ENCODE peak calls at places on chromosomes 7 and 10, in eight cellular contexts. B is uterus, D is colonic mucosa, O is cardiac muscle cell, Y is AG04450, L is neural progenitor cell, X is HL-60, Z is astrocyte. E is an unnamed sample.

GRCh38 chr7:151330181-151330580 is 11.4 kb upstream of the NUB1 start:
- DNase-seq in O (no peak), X (no peak), Z (no peak), L (no peak), D (no peak), Y (no peak), B (no peak), E (no peak)

GRCh38 chr10:107277591-107277990 is 113.1 kb upstream of the SORCS1 start:
- DNase-seq in Y (no peak), L (peak), B (no peak), O (no peak), Z (no peak), X (no peak), D (no peak), E (no peak)

GRCh38 chr10:122561212-122561611 is 658 bp downstream of the DMBT1 start:
- DNase-seq in L (no peak), B (no peak), O (no peak), Y (no peak), X (no peak), D (no peak), Z (no peak), E (peak)

GRCh38 chr10:52466464-52466863 is 152.4 kb downstream of the DKK1 start:
- DNase-seq in B (no peak), Y (no peak), L (no peak), X (no peak), D (no peak), Z (no peak), O (no peak), E (no peak)

GRCh38 chr7:88217675-88218427 is 2.0 kb downstream of the SRI start:
- DNase-seq in Y (no peak), L (no peak), X (no peak), D (no peak), B (no peak), Z (peak), O (no peak), E (no peak)

GRCh38 chr10:15152556-15152955 is 15.9 kb downstream of the NMT2 start:
- DNase-seq in O (no peak), Y (no peak), X (no peak), B (no peak), D (no peak), Z (no peak), L (no peak), E (no peak)

GRCh38 chr7:30525409-30525808 is 20.8 kb upstream of the GGCT start:
- DNase-seq in L (no peak), X (no peak), O (no peak), B (no peak), Y (no peak), D (no peak), Z (no peak), E (no peak)

GRCh38 chr10:124105594-124105993 is 12.2 kb upstream of the CHST15 start:
- DNase-seq in Z (no peak), D (no peak), O (no peak), Y (no peak), X (no peak), L (no peak), B (no peak), E (peak)

GRCh38 chr7:115252461-115252860 is 330.6 kb downstream of the MDFIC start:
- DNase-seq in B (no peak), O (no peak), X (no peak), Z (no peak), D (no peak), Y (no peak), L (no peak), E (peak)

GRCh38 chr7:130272456-130273080 is 5.9 kb downstream of the CPA2 start:
- DNase-seq in L (peak), X (no peak), B (no peak), Z (no peak), O (no peak), Y (no peak), D (no peak), E (peak)

GRCh38 chr7:27346531-27347260 is 104.1 kb downstream of the EVX1 start:
- DNase-seq in B (peak), O (peak), Z (peak), L (no peak), D (peak), X (no peak), Y (peak), E (peak)

GRCh38 chr10:66180651-66181318 is 745.1 kb upstream of the LRRTM3 start:
- DNase-seq in Z (peak), Y (peak), B (no peak), D (peak), L (peak), X (peak), O (peak), E (peak)

GRCh38 chr7:118153551-118154177 is 30.3 kb upstream of the LSM8 start:
- DNase-seq in B (no peak), D (peak), Y (no peak), X (peak), Z (no peak), O (peak), L (peak), E (peak)

GRCh38 chr10:104580321-104580720 is 60.8 kb upstream of the SORCS3 start:
- DNase-seq in Y (no peak), L (no peak), B (no peak), D (no peak), Z (peak), O (peak), X (no peak), E (peak)

GRCh38 chr10:127904931-127905622 is 1.8 kb upstream of the PTPRE start:
- DNase-seq in L (no peak), X (no peak), D (no peak), Z (no peak), O (no peak), Y (no peak), B (no peak), E (no peak)

GRCh38 chr10:127908106-127908957 is 1.4 kb downstream of the PTPRE start:
- DNase-seq in O (peak), L (no peak), B (no peak), Y (no peak), Z (peak), X (no peak), D (no peak), E (peak)

GRCh38 chr10:127905623-127906261 is 1.2 kb upstream of the PTPRE start:
- DNase-seq in Z (no peak), B (no peak), Y (no peak), L (no peak), D (no peak), X (no peak), O (no peak), E (no peak)

GRCh38 chr10:127907411-127908105 is 655 bp downstream of the PTPRE start:
- DNase-seq in O (peak), L (no peak), D (peak), B (no peak), Y (no peak), Z (peak), X (no peak), E (no peak)

GRCh38 chr10:127906548-127907377 is at the start of gene PTPRE:
- DNase-seq in Y (no peak), L (peak), X (peak), D (peak), Z (no peak), B (no peak), O (peak), E (peak)
- H3K4me3 ChIP-seq in Y (no peak), L (peak), X (peak), D (peak), Z (peak), B (peak), O (peak), E (peak)

GRCh38 chr10:69883256-69883655 is 81.5 kb downstream of the COL13A1 start:
- DNase-seq in L (no peak), B (no peak), Z (no peak), Y (no peak), D (peak), X (no peak), O (no peak), E (peak)
- TF ChIP-seq CTCF in L (peak), B (no peak), Z (no peak), Y (no peak), D (peak), X (no peak), O (no peak), E (peak)

DNA sequence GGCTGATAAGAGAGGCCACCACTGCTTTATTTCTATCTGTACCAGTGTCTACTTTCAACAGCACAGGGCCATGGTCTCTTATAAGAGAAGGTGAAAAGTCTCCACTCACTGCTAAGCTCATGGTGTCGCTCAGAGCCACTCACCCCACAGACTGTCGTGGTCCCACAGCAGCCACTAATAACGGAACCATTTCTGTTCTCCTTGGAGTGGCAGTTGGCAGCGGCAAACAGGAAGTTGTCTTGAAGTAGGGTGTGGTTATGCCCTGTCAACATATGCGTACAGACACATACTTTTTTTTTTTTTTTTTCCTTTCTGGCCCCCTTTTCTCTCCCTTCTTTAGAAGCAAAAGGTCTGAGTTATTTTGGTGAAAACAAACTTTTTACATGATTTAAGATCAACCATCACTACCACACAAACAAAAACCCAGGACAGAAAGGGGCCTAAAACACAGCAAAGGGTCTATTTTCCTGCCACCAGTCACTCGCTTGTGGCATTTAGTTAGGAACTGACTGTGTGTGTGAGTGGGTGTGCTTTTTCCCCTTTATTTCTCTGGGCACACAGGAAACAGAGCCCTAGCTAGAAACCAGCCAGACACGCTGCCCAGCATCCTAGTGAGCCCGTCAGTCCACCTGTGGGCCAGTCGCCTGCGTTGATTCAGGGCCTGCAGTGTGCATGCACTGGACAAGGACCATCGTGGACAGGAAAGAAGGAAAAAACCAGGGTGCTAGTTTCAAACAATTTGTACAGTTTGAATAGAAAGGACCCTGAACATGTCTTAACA is 96.7 kb upstream of the EFCAB10 start:
- DNase-seq in Y (no peak), B (no peak), O (no peak), Z (no peak), L (no peak), X (peak), D (peak), E (peak)
- H3K4me3 ChIP-seq in Y (no peak), B (peak), O (no peak), Z (no peak), L (no peak), X (peak), D (peak), E (no peak)

GRCh38 chr7:148485618-148486017 is 104.9 kb upstream of the C7orf33 start:
- DNase-seq in L (no peak), Y (no peak), Z (no peak), B (no peak), O (no peak), D (peak), X (no peak), E (peak)
- TF ChIP-seq CTCF in L (no peak), Y (no peak), Z (no peak), B (no peak), O (no peak), D (no peak), X (no peak), E (no peak)

GRCh38 chr10:117542706-117543244 is at the start of gene EMX2:
- DNase-seq in Z (no peak), B (no peak), X (no peak), D (no peak), L (no peak), Y (no peak), O (no peak), E (no peak)
- H3K4me3 ChIP-seq in Z (peak), B (peak), X (no peak), D (no peak), L (peak), Y (no peak), O (peak), E (no peak)